ENCODE peak calls at places on chromosomes 13 and 19, in four cellular contexts. One of them, this sample, is unnamed.

GRCh38 chr13:26509491-26509890 is 48.0 kb upstream of the WASF3 start:
- DNase-seq in H9: no peak
- DNase-seq in neuronal stem cell: no peak
- DNase-seq in H1: no peak
- DNase-seq in this sample: no peak

GRCh38 chr13:28429685-28430290 is 65.1 kb downstream of the FLT1 start:
- DNase-seq in H1: no peak
- DNase-seq in neuronal stem cell: no peak
- DNase-seq in H9: peak; percentile 87
- DNase-seq in this sample: peak; percentile 72

GRCh38 chr19:4852484-4852883 is 15.0 kb downstream of the PLIN3 start:
- DNase-seq in H9: no peak
- DNase-seq in H1: no peak
- DNase-seq in neuronal stem cell: no peak
- DNase-seq in this sample: no peak

GRCh38 chr19:55118401-55118991 is 1.1 kb upstream of the PPP1R12C start:
- DNase-seq in neuronal stem cell: peak; percentile 75
- DNase-seq in H1: peak; percentile 94
- DNase-seq in H9: peak; percentile 94
- DNase-seq in this sample: no peak

GRCh38 chr13:95100525-95101121 is 200.6 kb downstream of the ABCC4 start:
- DNase-seq in H1: no peak
- DNase-seq in neuronal stem cell: peak; percentile 74
- DNase-seq in H9: no peak
- DNase-seq in this sample: no peak

GRCh38 chr13:66994097-66994496 is 236.0 kb downstream of the PCDH9 start:
- DNase-seq in H1: peak; percentile 85
- DNase-seq in H9: peak; percentile 85
- DNase-seq in neuronal stem cell: peak; percentile 65
- DNase-seq in this sample: peak; percentile 3

GRCh38 chr13:60571571-60571970 is 174.6 kb downstream of the TDRD3 start:
- DNase-seq in neuronal stem cell: no peak
- DNase-seq in H9: no peak
- DNase-seq in H1: no peak
- DNase-seq in this sample: no peak

GRCh38 chr19:33240181-33240771 is 14.6 kb upstream of the SLC7A10 start:
- DNase-seq in H9: no peak
- DNase-seq in H1: no peak
- DNase-seq in neuronal stem cell: no peak
- DNase-seq in this sample: no peak

GRCh38 chr13:108816381-108816780 is 187.0 kb downstream of the MYO16 start:
- DNase-seq in H9: no peak
- DNase-seq in neuronal stem cell: no peak
- DNase-seq in H1: no peak
- DNase-seq in this sample: peak; percentile 85

GRCh38 chr13:84645196-84646071 is 763.2 kb upstream of the SLITRK1 start:
- DNase-seq in neuronal stem cell: no peak
- DNase-seq in H9: no peak
- DNase-seq in H1: no peak
- DNase-seq in this sample: no peak

GRCh38 chr13:103539265-103539664 is 473.0 kb upstream of the SLC10A2 start:
- DNase-seq in H9: peak; percentile 37
- DNase-seq in neuronal stem cell: peak; percentile 48
- DNase-seq in H1: no peak
- DNase-seq in this sample: no peak

GRCh38 chr13:25771641-25772478 is 280.0 kb downstream of the SHISA2 start:
- DNase-seq in H9: no peak
- DNase-seq in H1: no peak
- DNase-seq in neuronal stem cell: no peak
- DNase-seq in this sample: peak; percentile 65

GRCh38 chr13:98868932-98869331 is 108.9 kb downstream of the DOCK9 start:
- DNase-seq in neuronal stem cell: no peak
- DNase-seq in H1: no peak
- DNase-seq in H9: no peak
- DNase-seq in this sample: no peak

GRCh38 chr19:781800-782194 is 15.5 kb upstream of the PTBP1 start:
- DNase-seq in neuronal stem cell: no peak
- DNase-seq in H9: no peak
- DNase-seq in H1: no peak
- DNase-seq in this sample: no peak
- H2BK12ac ChIP-seq in neuronal stem cell: peak overlapping the region; percentile 35
- H2BK12ac ChIP-seq in H9: peak overlapping the region; percentile 68
- H2BK12ac ChIP-seq in H1: peak overlapping the region; percentile 95
- H2BK12ac ChIP-seq in this sample: peak overlapping the region; percentile 84

DNA sequence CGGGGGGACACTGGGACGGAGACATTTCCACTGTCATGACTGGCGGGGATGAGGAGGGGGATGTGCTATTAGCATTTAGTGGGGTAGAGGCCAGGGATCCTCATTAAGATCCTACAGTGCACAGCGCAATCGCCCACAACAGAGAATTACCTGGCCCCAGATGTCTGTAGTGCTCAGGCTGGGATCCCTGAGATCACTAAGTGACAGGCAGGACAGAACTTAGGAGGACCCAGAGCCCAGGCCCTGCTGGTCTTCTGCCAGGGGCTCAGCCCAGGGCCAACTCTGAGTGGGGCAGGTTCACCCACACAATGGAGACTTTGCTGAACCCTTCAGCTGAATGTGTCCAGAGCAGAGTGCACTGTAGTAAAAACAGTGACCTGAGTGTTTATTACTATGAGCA is 4.6 kb downstream of the RANBP3 start:
- DNase-seq in H9: no peak
- DNase-seq in neuronal stem cell: no peak
- DNase-seq in H1: no peak
- DNase-seq in this sample: no peak
- H3K79me1 ChIP-seq in H9: peaks cover 40% of the 10 kb centered on the region
- H3K79me1 ChIP-seq in neuronal stem cell: peaks cover 20% of the 10 kb centered on the region
- H3K79me1 ChIP-seq in H1: peaks cover 58% of the 10 kb centered on the region
- H3K79me1 ChIP-seq in this sample: peaks cover 5% of the 10 kb centered on the region

GRCh38 chr19:7506385-7507328 is 9.2 kb upstream of the ZNF358 start:
- DNase-seq in neuronal stem cell: peak; percentile 77
- DNase-seq in H9: peak; percentile 99
- DNase-seq in H1: peak; percentile 98
- DNase-seq in this sample: peak; percentile 81
- H2BK12ac ChIP-seq in neuronal stem cell: no peak overlapping the region
- H2BK12ac ChIP-seq in H9: no peak overlapping the region
- H2BK12ac ChIP-seq in H1: peak overlapping the region; percentile 43
- H2BK12ac ChIP-seq in this sample: no peak overlapping the region

GRCh38 chr19:38717855-38718254 is 26.4 kb downstream of the CAPN12 start:
- DNase-seq in neuronal stem cell: no peak
- DNase-seq in H1: no peak
- DNase-seq in H9: no peak
- DNase-seq in this sample: no peak

GRCh38 chr19:38714354-38714778 is 29.9 kb downstream of the CAPN12 start:
- DNase-seq in neuronal stem cell: no peak
- DNase-seq in H9: no peak
- DNase-seq in H1: no peak
- DNase-seq in this sample: no peak

GRCh38 chr19:38715540-38715939 is 28.7 kb downstream of the CAPN12 start:
- DNase-seq in H1: no peak
- DNase-seq in H9: no peak
- DNase-seq in neuronal stem cell: no peak
- DNase-seq in this sample: no peak

GRCh38 chr19:38718747-38719543 is 25.3 kb downstream of the CAPN12 start:
- DNase-seq in H1: peak; percentile 67
- DNase-seq in neuronal stem cell: no peak
- DNase-seq in H9: peak; percentile 74
- DNase-seq in this sample: peak; percentile 91

DNA sequence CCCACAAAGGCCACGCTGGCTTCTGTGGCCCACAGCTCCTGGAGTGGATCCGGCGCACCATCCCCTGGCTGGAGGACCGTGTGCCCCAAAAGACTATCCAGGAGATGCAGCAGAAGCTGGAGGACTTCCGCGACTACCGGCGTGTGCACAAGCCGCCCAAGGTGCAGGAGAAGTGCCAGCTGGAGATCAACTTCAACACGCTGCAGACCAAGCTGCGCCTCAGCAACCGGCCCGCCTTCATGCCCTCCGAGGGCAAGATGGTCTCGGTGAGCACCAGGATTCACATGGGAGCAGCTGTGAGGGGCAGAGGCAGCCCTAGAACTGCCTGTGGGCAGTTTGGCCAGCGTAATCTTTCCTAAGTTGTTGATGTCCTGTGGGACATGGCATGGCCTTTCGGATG is 27.2 kb downstream of the CAPN12 start:
- DNase-seq in neuronal stem cell: no peak
- DNase-seq in H1: no peak
- DNase-seq in H9: no peak
- DNase-seq in this sample: no peak
- H3K79me1 ChIP-seq in neuronal stem cell: peaks cover 17% of the 10 kb centered on the region
- H3K79me1 ChIP-seq in H1: peaks cover 4% of the 10 kb centered on the region
- H3K79me1 ChIP-seq in H9: no peaks in the 10 kb centered on the region
- H3K79me1 ChIP-seq in this sample: peaks cover 3% of the 10 kb centered on the region

GRCh38 chr13:31042084-31042483 is 109.6 kb downstream of the TEX26 start:
- DNase-seq in H1: no peak
- DNase-seq in H9: no peak
- DNase-seq in neuronal stem cell: no peak
- DNase-seq in this sample: no peak
- H2BK12ac ChIP-seq in H1: no peak overlapping the region
- H2BK12ac ChIP-seq in H9: no peak overlapping the region
- H2BK12ac ChIP-seq in neuronal stem cell: no peak overlapping the region
- H2BK12ac ChIP-seq in this sample: peak overlapping the region; percentile 10

GRCh38 chr19:29880498-29881081 is 61.4 kb upstream of the URI1 start:
- DNase-seq in neuronal stem cell: no peak
- DNase-seq in H1: no peak
- DNase-seq in H9: no peak
- DNase-seq in this sample: no peak

GRCh38 chr19:29878973-29879654 is 62.9 kb upstream of the URI1 start:
- DNase-seq in neuronal stem cell: no peak
- DNase-seq in H1: no peak
- DNase-seq in H9: peak; percentile 67
- DNase-seq in this sample: no peak

GRCh38 chr19:29881386-29881785 is 60.7 kb upstream of the URI1 start:
- DNase-seq in H1: no peak
- DNase-seq in H9: no peak
- DNase-seq in neuronal stem cell: no peak
- DNase-seq in this sample: no peak

GRCh38 chr19:29882719-29883105 is 59.3 kb upstream of the URI1 start:
- DNase-seq in H9: peak; percentile 48
- DNase-seq in H1: peak; percentile 53
- DNase-seq in neuronal stem cell: no peak
- DNase-seq in this sample: no peak

GRCh38 chr19:29879655-29879974 is 62.4 kb upstream of the URI1 start:
- DNase-seq in H9: no peak
- DNase-seq in H1: no peak
- DNase-seq in neuronal stem cell: no peak
- DNase-seq in this sample: no peak
- H3K79me1 ChIP-seq in H9: no peaks in the 10 kb centered on the region
- H3K79me1 ChIP-seq in H1: no peaks in the 10 kb centered on the region
- H3K79me1 ChIP-seq in neuronal stem cell: no peaks in the 10 kb centered on the region
- H3K79me1 ChIP-seq in this sample: no peaks in the 10 kb centered on the region

GRCh38 chr19:11437955-11438354 is 2.5 kb downstream of the PRKCSH start:
- DNase-seq in H9: no peak
- DNase-seq in neuronal stem cell: no peak
- DNase-seq in H1: no peak
- DNase-seq in this sample: no peak

GRCh38 chr19:11435057-11435832 is at the start of the genes ODAD3 and PRKCSH:
- DNase-seq in neuronal stem cell: peak; percentile 99
- DNase-seq in H1: peak; percentile 98
- DNase-seq in H9: peak; percentile 99
- DNase-seq in this sample: peak; percentile 99

GRCh38 chr19:11435833-11436313 is 438 bp downstream of the PRKCSH start:
- DNase-seq in H9: no peak
- DNase-seq in H1: no peak
- DNase-seq in neuronal stem cell: no peak
- DNase-seq in this sample: peak; percentile 37

DNA sequence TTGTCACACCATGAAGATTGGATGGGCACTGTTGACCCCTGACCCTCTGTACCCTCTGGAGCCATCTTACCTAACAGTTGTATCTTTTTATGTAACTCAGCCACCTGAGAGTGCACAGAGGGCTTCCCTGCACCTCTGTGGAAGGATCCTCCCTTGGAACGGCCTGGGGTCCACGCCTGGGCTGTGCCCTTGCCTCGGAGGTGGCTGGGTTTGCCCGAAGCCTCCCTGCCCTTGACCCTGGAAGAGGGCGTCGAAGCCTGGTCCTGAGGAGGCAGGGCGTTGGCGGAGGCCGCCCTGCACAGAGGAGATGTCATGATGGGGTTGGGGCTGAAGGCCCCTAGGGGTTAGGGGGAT is 241 bp downstream of the ODAD3 start:
- DNase-seq in neuronal stem cell: no peak
- DNase-seq in H9: no peak
- DNase-seq in H1: no peak
- DNase-seq in this sample: no peak
- H2BK12ac ChIP-seq in neuronal stem cell: no peak overlapping the region
- H2BK12ac ChIP-seq in H9: no peak overlapping the region
- H2BK12ac ChIP-seq in H1: no peak overlapping the region
- H2BK12ac ChIP-seq in this sample: no peak overlapping the region

GRCh38 chr13:24685314-24685713 is 5.1 kb downstream of the ATP12A start:
- DNase-seq in neuronal stem cell: no peak
- DNase-seq in H1: no peak
- DNase-seq in H9: no peak
- DNase-seq in this sample: no peak
- H3K79me1 ChIP-seq in neuronal stem cell: peaks cover 4% of the 10 kb centered on the region
- H3K79me1 ChIP-seq in H1: no peaks in the 10 kb centered on the region
- H3K79me1 ChIP-seq in H9: no peaks in the 10 kb centered on the region
- H3K79me1 ChIP-seq in this sample: peaks cover 2% of the 10 kb centered on the region

GRCh38 chr19:11380653-11381534 is 3.2 kb downstream of the EPOR start:
- DNase-seq in neuronal stem cell: peak; percentile 97
- DNase-seq in H1: peak; percentile 95
- DNase-seq in H9: peak; percentile 98
- DNase-seq in this sample: peak; percentile 98
- H2BK12ac ChIP-seq in neuronal stem cell: no peak overlapping the region
- H2BK12ac ChIP-seq in H1: peak overlapping the region; percentile 82
- H2BK12ac ChIP-seq in H9: no peak overlapping the region
- H2BK12ac ChIP-seq in this sample: no peak overlapping the region

This sample was measured in trophoblast cell.